ENCODE peak calls at places on chromosomes 1 and 21, in six cellular contexts. L, M, S, K, Y and I are unnamed samples.

GRCh38 chr1:219837274-219837993 is 90.9 kb downstream of the SLC30A10 start:
- DNase-seq in L (no peak), M (no peak), S (peak; percentile 10), K (peak; percentile 50), Y (no peak), I (no peak)

GRCh38 chr1:8718878-8719361 is 98.5 kb downstream of the RERE start:
- DNase-seq in L (no peak), M (no peak), S (no peak), K (no peak), Y (no peak), I (no peak)

GRCh38 chr1:184836934-184837698 is 82.5 kb upstream of the EDEM3 start:
- DNase-seq in L (no peak), M (no peak), S (no peak), K (no peak), Y (no peak), I (no peak)

GRCh38 chr1:21234779-21235178 is 55.5 kb downstream of the ECE1 start:
- DNase-seq in L (no peak), M (no peak), S (no peak), K (no peak), Y (no peak), I (no peak)

GRCh38 chr1:226061793-226062557 is 541 bp upstream of the H3-3A start:
- DNase-seq in L (peak; percentile 94), M (peak; percentile 88), S (no peak), K (peak; percentile 79), Y (peak; percentile 89), I (peak; percentile 84)

GRCh38 chr1:6108937-6109636 is 63.4 kb downstream of the KCNAB2 start:
- DNase-seq in L (peak; percentile 75), M (peak; percentile 53), S (no peak), K (peak; percentile 27), Y (no peak), I (no peak)

GRCh38 chr1:25647106-25647505 is 30.5 kb downstream of the MAN1C1 start:
- DNase-seq in L (no peak), M (no peak), S (no peak), K (no peak), Y (no peak), I (no peak)

GRCh38 chr1:36085126-36085525 is 1.2 kb downstream of the TEKT2 start:
- DNase-seq in L (no peak), M (no peak), S (no peak), K (no peak), Y (no peak), I (no peak)

GRCh38 chr1:155504207-155504606 is 58.4 kb downstream of the ASH1L start:
- DNase-seq in L (no peak), M (no peak), S (no peak), K (peak; percentile 18), Y (no peak), I (no peak)

GRCh38 chr1:248924696-248925532 is 18.9 kb downstream of the PGBD2 start:
- DNase-seq in L (no peak), M (no peak), S (no peak), K (peak; percentile 63), Y (peak; percentile 38), I (no peak)

GRCh38 chr1:167454929-167455785 is 63.2 kb downstream of the CD247 start:
- DNase-seq in L (peak; percentile 89), M (peak; percentile 86), S (no peak), K (peak; percentile 23), Y (peak; percentile 63), I (peak; percentile 58)

GRCh38 chr1:21855257-21856096 is 43.4 kb downstream of the LDLRAD2 start:
- DNase-seq in L (no peak), M (no peak), S (no peak), K (no peak), Y (no peak), I (no peak)

GRCh38 chr1:154866257-154866994 is 3.7 kb downstream of the KCNN3 start:
- DNase-seq in L (no peak), M (no peak), S (no peak), K (peak; percentile 46), Y (peak; percentile 22), I (no peak)

GRCh38 chr1:43666608-43667007 is 16.7 kb downstream of the KDM4A start:
- DNase-seq in L (no peak), M (no peak), S (no peak), K (no peak), Y (no peak), I (no peak)

GRCh38 chr1:239587066-239587465 is 200.7 kb downstream of the CHRM3 start:
- DNase-seq in L (no peak), M (no peak), S (no peak), K (no peak), Y (no peak), I (no peak)

GRCh38 chr1:16630661-16631247 is 17.4 kb upstream of the NBPF1 start:
- DNase-seq in L (peak; percentile 66), M (peak; percentile 49), S (no peak), K (no peak), Y (peak; percentile 30), I (no peak)

GRCh38 chr21:44450999-44451398 is 4.3 kb upstream of the LRRC3 start:
- DNase-seq in L (no peak), M (no peak), S (no peak), K (no peak), Y (no peak), I (no peak)

GRCh38 chr1:172450524-172450885 is 6.6 kb upstream of the PIGC start:
- DNase-seq in L (no peak), M (no peak), S (no peak), K (no peak), Y (no peak), I (no peak)

GRCh38 chr1:41547781-41548560 is 63.5 kb upstream of the EDN2 start:
- DNase-seq in L (peak; percentile 42), M (no peak), S (no peak), K (no peak), Y (peak; percentile 22), I (no peak)

DNA sequence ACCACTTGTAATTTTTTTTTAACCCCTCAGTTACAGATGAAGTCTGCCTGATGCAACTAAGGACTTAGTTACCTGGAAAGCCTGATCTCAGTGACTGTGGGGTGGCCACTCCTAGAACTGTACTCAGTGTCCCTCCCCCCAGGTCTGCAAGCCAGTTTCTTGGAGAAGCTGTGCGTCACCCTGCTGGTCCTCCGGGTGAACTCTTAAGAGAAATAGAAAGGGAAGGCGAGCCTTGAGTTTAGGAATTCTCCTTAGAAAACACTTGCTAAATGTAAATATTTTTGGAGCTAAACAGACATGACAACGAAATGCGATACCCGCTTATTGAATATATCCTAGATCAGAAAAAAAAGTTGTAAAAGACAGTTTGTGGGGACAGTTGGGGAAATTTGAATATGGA is 730 bp downstream of the SLC16A4 start:
- DNase-seq in L (no peak), M (peak; percentile 65), S (no peak), K (peak; percentile 85), Y (peak; percentile 47), I (no peak)
- H3K27ac ChIP-seq in L (peak overlapping the region; percentile 27), M (peak overlapping the region; percentile 72), S (no peak overlapping the region), K (peak overlapping the region; percentile 57), Y (no peak overlapping the region), I (no peak overlapping the region)

DNA sequence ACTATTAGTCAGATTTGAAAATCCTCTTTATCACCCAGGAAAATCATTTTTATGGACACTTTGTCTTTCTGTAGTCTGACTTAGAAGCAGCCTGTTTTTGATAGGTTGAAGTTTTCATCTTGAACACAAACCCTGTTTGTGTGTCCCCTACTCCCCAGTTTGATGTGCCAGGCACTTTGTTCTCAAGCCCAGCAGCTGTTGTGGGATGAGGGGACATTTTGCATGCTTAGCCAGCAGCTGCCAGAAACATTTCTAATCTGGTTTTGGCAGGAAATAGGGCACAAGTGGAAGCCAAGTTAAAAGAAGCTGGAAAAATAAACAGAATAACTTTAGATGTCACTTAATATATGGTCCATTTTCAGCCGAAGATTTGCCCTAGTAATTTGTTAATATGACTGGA is 29.9 kb downstream of the ACTN2 start:
- DNase-seq in L (no peak), M (no peak), S (no peak), K (peak; percentile 2), Y (no peak), I (no peak)
- H3K27ac ChIP-seq in L (no peak overlapping the region), M (no peak overlapping the region), S (no peak overlapping the region), K (no peak overlapping the region), Y (peak overlapping the region; percentile 73), I (no peak overlapping the region)

DNA sequence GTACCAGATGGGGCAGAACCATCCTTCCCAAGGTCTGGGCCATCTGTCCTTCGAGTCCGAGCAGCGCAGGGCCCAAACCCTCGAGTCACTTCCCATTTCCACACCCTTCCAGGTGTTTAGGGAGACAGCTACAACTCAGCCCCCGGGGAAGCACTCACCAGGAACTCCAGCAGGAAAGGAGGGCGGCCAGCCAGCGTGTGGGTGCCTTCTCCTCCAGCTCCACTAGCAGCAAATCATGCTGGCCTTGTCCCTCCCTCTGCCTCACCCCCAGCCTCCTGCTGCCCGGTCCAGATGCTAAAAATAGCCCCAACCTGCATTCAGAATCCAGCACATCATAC is 56.1 kb downstream of the RIPK4 start:
- DNase-seq in L (peak; percentile 59), M (no peak), S (no peak), K (no peak), Y (no peak), I (no peak)
- H3K27ac ChIP-seq in L (no peak overlapping the region), M (no peak overlapping the region), S (no peak overlapping the region), K (no peak overlapping the region), Y (no peak overlapping the region), I (no peak overlapping the region)

GRCh38 chr1:230103341-230104173 is 36.5 kb downstream of the GALNT2 start:
- DNase-seq in L (no peak), M (no peak), S (no peak), K (peak; percentile 48), Y (no peak), I (no peak)

GRCh38 chr1:230107941-230108340 is 40.9 kb downstream of the GALNT2 start:
- DNase-seq in L (no peak), M (no peak), S (no peak), K (no peak), Y (no peak), I (no peak)

GRCh38 chr1:230105245-230105753 is 38.3 kb downstream of the GALNT2 start:
- DNase-seq in L (no peak), M (no peak), S (no peak), K (no peak), Y (no peak), I (no peak)

GRCh38 chr1:230104395-230105244 is 37.6 kb downstream of the GALNT2 start:
- DNase-seq in L (peak; percentile 97), M (peak; percentile 97), S (peak; percentile 95), K (peak; percentile 100), Y (peak; percentile 98), I (peak; percentile 23)

GRCh38 chr1:230105754-230106625 is 39.0 kb downstream of the GALNT2 start:
- DNase-seq in L (no peak), M (no peak), S (no peak), K (peak; percentile 92), Y (no peak), I (no peak)
- H3K27ac ChIP-seq in L (peak overlapping the region; percentile 82), M (peak overlapping the region; percentile 76), S (peak overlapping the region; percentile 93), K (peak overlapping the region; percentile 87), Y (no peak overlapping the region), I (no peak overlapping the region)

GRCh38 chr1:28601696-28602095 is 9.6 kb downstream of the RAB42 start:
- DNase-seq in L (no peak), M (no peak), S (peak; percentile 78), K (peak; percentile 93), Y (no peak), I (no peak)
- H3K27ac ChIP-seq in L (no peak overlapping the region), M (no peak overlapping the region), S (peak overlapping the region; percentile 85), K (peak overlapping the region; percentile 24), Y (no peak overlapping the region), I (no peak overlapping the region)

GRCh38 chr1:2397007-2397679 is 5.5 kb downstream of the RER1 start:
- DNase-seq in L (no peak), M (no peak), S (no peak), K (no peak), Y (no peak), I (no peak)
- H3K27ac ChIP-seq in L (no peak overlapping the region), M (no peak overlapping the region), S (no peak overlapping the region), K (no peak overlapping the region), Y (no peak overlapping the region), I (no peak overlapping the region)